ENCODE peak calls at places on chromosomes 11 and 22, in nine cellular contexts. P is AG04449, O is EL, S is HTR-8/SVneo, Q is AG09319, X is ELF-1, H is GOT3, D is nephron progenitor cell, U is M059J. A is an unnamed sample.

GRCh38 chr11:28439403-28439802 is 331.2 kb downstream of the METTL15 start:
- DNase-seq in S (no peak), D (no peak), O (no peak), P (no peak), H (no peak), U (no peak), X (no peak), Q (no peak), A (no peak)

GRCh38 chr11:32838505-32839274 is 9.0 kb downstream of the PRRG4 start:
- DNase-seq in P (no peak), S (no peak), Q (no peak), H (no peak), D (no peak), U (peak; percentile 64), X (no peak), O (no peak), A (no peak)

GRCh38 chr11:22920939-22921565 is 60.8 kb upstream of the CCDC179 start:
- DNase-seq in Q (peak; percentile 8), O (peak; percentile 57), U (peak; percentile 66), D (peak; percentile 29), H (no peak), X (peak; percentile 41), P (peak; percentile 17), S (peak; percentile 37), A (peak; percentile 29)

GRCh38 chr11:64809781-64810241 is 540 bp downstream of the MEN1 start:
- DNase-seq in O (no peak), U (no peak), H (no peak), D (peak; percentile 71), P (no peak), Q (no peak), X (peak; percentile 67), S (no peak), A (peak; percentile 25)

GRCh38 chr11:64489831-64490441 is 101.1 kb upstream of the SLC22A12 start:
- DNase-seq in U (peak; percentile 41), H (no peak), Q (no peak), P (no peak), X (peak; percentile 69), O (peak; percentile 59), D (peak; percentile 85), S (peak; percentile 72), A (peak; percentile 60)

GRCh38 chr11:77309401-77310085 is 8.1 kb upstream of the GDPD4 start:
- DNase-seq in O (no peak), U (no peak), P (no peak), H (no peak), X (no peak), Q (no peak), S (no peak), D (no peak), A (no peak)

GRCh38 chr11:16793009-16793408 is 54.6 kb downstream of the C11orf58 start:
- DNase-seq in H (no peak), U (peak; percentile 15), O (no peak), S (no peak), D (no peak), X (no peak), Q (no peak), P (no peak), A (no peak)

GRCh38 chr11:83073248-83073647 is 1.6 kb upstream of the RAB30 start:
- DNase-seq in D (no peak), X (no peak), P (no peak), O (no peak), Q (no peak), U (no peak), H (no peak), S (no peak), A (no peak)

GRCh38 chr22:36644333-36644757 is 59.2 kb downstream of the CACNG2 start:
- DNase-seq in Q (peak; percentile 66), H (peak; percentile 36), O (peak; percentile 87), P (peak; percentile 59), D (peak; percentile 72), U (peak; percentile 86), S (peak; percentile 32), X (peak; percentile 78), A (no peak)

GRCh38 chr11:28697920-28698827 is 590.0 kb downstream of the METTL15 start:
- DNase-seq in X (peak; percentile 68), O (peak; percentile 64), S (no peak), U (peak; percentile 60), D (peak; percentile 82), H (no peak), P (no peak), Q (peak; percentile 3), A (peak; percentile 45)

GRCh38 chr11:762421-763072 is 14.7 kb downstream of the GATD1 start:
- DNase-seq in P (no peak), X (no peak), S (peak; percentile 66), O (peak; percentile 96), Q (no peak), H (no peak), U (peak; percentile 92), D (no peak), A (no peak)

GRCh38 chr11:76625787-76626186 is 44.8 kb downstream of the LRRC32 start:
- DNase-seq in O (no peak), H (no peak), U (no peak), S (no peak), X (no peak), D (no peak), Q (no peak), P (no peak), A (no peak)

GRCh38 chr22:22593964-22594656 is 35.0 kb upstream of the PRAME start:
- DNase-seq in P (no peak), O (peak; percentile 41), Q (peak; percentile 22), X (peak; percentile 23), U (peak; percentile 41), S (peak; percentile 37), H (no peak), D (peak; percentile 72), A (peak; percentile 67)

GRCh38 chr11:57305523-57305922 is 19.2 kb downstream of the TNKS1BP1 start:
- DNase-seq in S (no peak), P (no peak), H (no peak), U (no peak), X (no peak), O (no peak), Q (no peak), D (no peak), A (no peak)

GRCh38 chr11:76408171-76408965 is 27.2 kb downstream of the GVQW3 start:
- DNase-seq in S (no peak), H (no peak), U (no peak), Q (no peak), X (no peak), P (no peak), O (no peak), D (peak; percentile 42), A (peak; percentile 69)

GRCh38 chr22:32661296-32661695 is 140.2 kb upstream of the TIMP3 start:
- DNase-seq in U (peak; percentile 85), Q (peak; percentile 70), O (peak; percentile 92), X (peak; percentile 10), P (peak; percentile 50), D (no peak), S (peak; percentile 28), H (peak; percentile 35), A (no peak)

GRCh38 chr11:88543902-88544655 is 206.5 kb upstream of the CTSC start:
- DNase-seq in H (no peak), X (peak; percentile 85), P (peak; percentile 70), O (peak; percentile 93), D (peak; percentile 79), Q (peak; percentile 84), U (peak; percentile 89), S (peak; percentile 68), A (peak; percentile 70)

GRCh38 chr11:61696602-61697001 is 16.4 kb downstream of the DAGLA start:
- DNase-seq in D (no peak), U (no peak), S (no peak), O (no peak), P (no peak), H (no peak), X (no peak), Q (no peak), A (no peak)

GRCh38 chr22:27771637-27772369 is 29.8 kb downstream of the MN1 start:
- DNase-seq in X (no peak), P (no peak), H (no peak), D (no peak), Q (no peak), S (no peak), O (no peak), U (no peak), A (no peak)

GRCh38 chr11:12083380-12083779 is 27.0 kb upstream of the MICAL2 start:
- DNase-seq in U (peak; percentile 25), X (no peak), Q (no peak), O (no peak), S (no peak), P (no peak), D (no peak), H (no peak), A (no peak)

GRCh38 chr11:124752471-124753100 is 531 bp upstream of the VSIG2 start:
- DNase-seq in H (no peak), X (no peak), S (no peak), Q (no peak), U (no peak), P (no peak), D (no peak), O (no peak), A (no peak)

GRCh38 chr11:69962152-69962551 is 116.0 kb upstream of the ANO1 start:
- DNase-seq in P (no peak), U (peak; percentile 83), X (peak; percentile 58), Q (no peak), S (peak; percentile 49), H (no peak), O (peak; percentile 62), D (no peak), A (no peak)

GRCh38 chr22:46108564-46109473 is 41.5 kb upstream of the PPARA start:
- DNase-seq in X (peak; percentile 69), H (no peak), S (no peak), P (no peak), U (peak; percentile 67), O (peak; percentile 63), Q (no peak), D (peak; percentile 39), A (peak; percentile 80)

GRCh38 chr22:47366026-47366767 is 603.7 kb downstream of the TBC1D22A start:
- DNase-seq in H (no peak), U (no peak), P (no peak), O (no peak), D (no peak), S (no peak), X (no peak), Q (no peak), A (no peak)

GRCh38 chr11:60795291-60795690 is 10.2 kb downstream of the MS4A10 start:
- DNase-seq in D (no peak), P (no peak), U (no peak), O (no peak), X (no peak), S (no peak), H (no peak), Q (no peak), A (no peak)

GRCh38 chr22:20611418-20611817 is 104.0 kb downstream of the MED15 start:
- DNase-seq in P (no peak), S (no peak), X (no peak), Q (no peak), D (no peak), O (no peak), H (no peak), U (no peak), A (no peak)

GRCh38 chr11:60887531-60887930 is 18.9 kb downstream of the PRPF19 start:
- DNase-seq in X (peak; percentile 58), S (peak; percentile 32), H (no peak), P (no peak), U (peak; percentile 66), Q (no peak), O (peak; percentile 53), D (peak; percentile 47), A (peak; percentile 51)

GRCh38 chr11:11265994-11266606 is 87.0 kb downstream of the CSNK2A3 start:
- DNase-seq in H (no peak), O (peak; percentile 13), U (no peak), X (peak; percentile 85), D (peak; percentile 67), Q (no peak), S (peak; percentile 55), P (no peak), A (peak; percentile 21)

GRCh38 chr11:29200776-29201574 is 815.9 kb downstream of the KCNA4 start:
- DNase-seq in H (no peak), Q (no peak), S (no peak), U (no peak), X (no peak), D (no peak), O (no peak), P (no peak), A (no peak)

GRCh38 chr22:39738746-39739145 is 154.8 kb downstream of the ENTHD1 start:
- DNase-seq in D (no peak), U (no peak), X (no peak), P (peak; percentile 16), O (peak; percentile 47), S (no peak), H (no peak), Q (no peak), A (no peak)

GRCh38 chr11:67260406-67260805 is 5.9 kb upstream of the GRK2 start:
- DNase-seq in U (no peak), X (no peak), Q (no peak), O (no peak), P (no peak), D (no peak), H (no peak), S (no peak), A (no peak)

A was measured in BE2C.